ENCODE peak calls at places on chromosomes 12 and 14, in four cellular contexts. One of them, this sample, is unnamed.

GRCh38 chr12:25135531-25136154 is 59.3 kb downstream of the DNAI7 start:
- DNase-seq in psoas muscle: no peak
- DNase-seq in endothelial cell of umbilical vein: no peak
- DNase-seq in CD4-positive, alpha-beta memory T cell: no peak
- DNase-seq in this sample: no peak

GRCh38 chr12:16421806-16422205 is 74.4 kb downstream of the MGST1 start:
- DNase-seq in psoas muscle: no peak
- DNase-seq in endothelial cell of umbilical vein: no peak
- DNase-seq in CD4-positive, alpha-beta memory T cell: no peak
- DNase-seq in this sample: no peak

GRCh38 chr14:105931808-105932483 is 405.6 kb downstream of the TMEM121 start:
- DNase-seq in psoas muscle: peak
- DNase-seq in CD4-positive, alpha-beta memory T cell: peak
- DNase-seq in endothelial cell of umbilical vein: no peak
- DNase-seq in this sample: no peak

GRCh38 chr12:6957151-6957701 is 6.1 kb downstream of the PTPN6 start:
- DNase-seq in endothelial cell of umbilical vein: no peak
- DNase-seq in CD4-positive, alpha-beta memory T cell: peak
- DNase-seq in psoas muscle: no peak
- DNase-seq in this sample: no peak

GRCh38 chr14:104551851-104552737 is 27.5 kb upstream of the C14orf180 start:
- DNase-seq in psoas muscle: peak
- DNase-seq in endothelial cell of umbilical vein: no peak
- DNase-seq in CD4-positive, alpha-beta memory T cell: no peak
- DNase-seq in this sample: peak

GRCh38 chr12:113119980-113120669 is 15.4 kb downstream of the RASAL1 start:
- DNase-seq in psoas muscle: no peak
- DNase-seq in endothelial cell of umbilical vein: no peak
- DNase-seq in CD4-positive, alpha-beta memory T cell: no peak
- DNase-seq in this sample: no peak

GRCh38 chr12:1217191-1217949 is 226.3 kb downstream of the ERC1 start:
- DNase-seq in endothelial cell of umbilical vein: peak
- DNase-seq in CD4-positive, alpha-beta memory T cell: no peak
- DNase-seq in psoas muscle: no peak
- DNase-seq in this sample: no peak

GRCh38 chr14:52692248-52692962 is 3.0 kb downstream of the ERO1A start:
- DNase-seq in endothelial cell of umbilical vein: no peak
- DNase-seq in CD4-positive, alpha-beta memory T cell: peak
- DNase-seq in psoas muscle: no peak
- DNase-seq in this sample: no peak

GRCh38 chr12:60205500-60205899 is 609.7 kb downstream of the SLC16A7 start:
- DNase-seq in CD4-positive, alpha-beta memory T cell: no peak
- DNase-seq in psoas muscle: no peak
- DNase-seq in endothelial cell of umbilical vein: no peak
- DNase-seq in this sample: no peak

GRCh38 chr14:100345711-100346110 is 22.6 kb downstream of the SLC25A47 start:
- DNase-seq in psoas muscle: no peak
- DNase-seq in endothelial cell of umbilical vein: no peak
- DNase-seq in CD4-positive, alpha-beta memory T cell: no peak
- DNase-seq in this sample: peak

GRCh38 chr14:73591690-73592448 is at the start of gene ACOT4:
- DNase-seq in psoas muscle: peak
- DNase-seq in endothelial cell of umbilical vein: no peak
- DNase-seq in CD4-positive, alpha-beta memory T cell: peak
- DNase-seq in this sample: peak

GRCh38 chr14:85527006-85527405 is 2.9 kb upstream of the FLRT2 start:
- DNase-seq in CD4-positive, alpha-beta memory T cell: no peak
- DNase-seq in psoas muscle: no peak
- DNase-seq in endothelial cell of umbilical vein: peak
- DNase-seq in this sample: no peak

GRCh38 chr12:15662983-15663659 is 126.1 kb downstream of the EPS8 start:
- DNase-seq in psoas muscle: no peak
- DNase-seq in endothelial cell of umbilical vein: no peak
- DNase-seq in CD4-positive, alpha-beta memory T cell: no peak
- DNase-seq in this sample: no peak

GRCh38 chr12:39780527-39781446 is 161.2 kb upstream of the ABCD2 start:
- DNase-seq in psoas muscle: no peak
- DNase-seq in CD4-positive, alpha-beta memory T cell: no peak
- DNase-seq in endothelial cell of umbilical vein: no peak
- DNase-seq in this sample: no peak

GRCh38 chr14:100442473-100443260 is 119.5 kb downstream of the SLC25A47 start:
- DNase-seq in psoas muscle: no peak
- DNase-seq in endothelial cell of umbilical vein: no peak
- DNase-seq in CD4-positive, alpha-beta memory T cell: no peak
- DNase-seq in this sample: no peak

GRCh38 chr12:53766881-53767280 is 15.1 kb upstream of the CISTR start:
- DNase-seq in CD4-positive, alpha-beta memory T cell: no peak
- DNase-seq in endothelial cell of umbilical vein: no peak
- DNase-seq in psoas muscle: no peak
- DNase-seq in this sample: no peak

GRCh38 chr12:122395319-122395718 is 27.1 kb downstream of the CLIP1 start:
- DNase-seq in psoas muscle: no peak
- DNase-seq in CD4-positive, alpha-beta memory T cell: no peak
- DNase-seq in endothelial cell of umbilical vein: peak
- DNase-seq in this sample: no peak

GRCh38 chr14:104657563-104658324 is 31.7 kb upstream of the INF2 start:
- DNase-seq in CD4-positive, alpha-beta memory T cell: no peak
- DNase-seq in endothelial cell of umbilical vein: no peak
- DNase-seq in psoas muscle: no peak
- DNase-seq in this sample: no peak

GRCh38 chr12:97984951-97985350 is 522.3 kb downstream of the RMST start:
- DNase-seq in CD4-positive, alpha-beta memory T cell: no peak
- DNase-seq in psoas muscle: no peak
- DNase-seq in endothelial cell of umbilical vein: no peak
- DNase-seq in this sample: no peak

GRCh38 chr12:6345319-6346071 is 3.6 kb upstream of the TNFRSF1A start:
- DNase-seq in psoas muscle: no peak
- DNase-seq in CD4-positive, alpha-beta memory T cell: peak
- DNase-seq in endothelial cell of umbilical vein: peak
- DNase-seq in this sample: peak

GRCh38 chr12:107429006-107429698 is 256.4 kb upstream of the PWP1 start:
- DNase-seq in endothelial cell of umbilical vein: no peak
- DNase-seq in psoas muscle: no peak
- DNase-seq in CD4-positive, alpha-beta memory T cell: no peak
- DNase-seq in this sample: no peak

GRCh38 chr14:104872469-104873341 is 7.6 kb downstream of the CEP170B start:
- DNase-seq in psoas muscle: peak
- DNase-seq in CD4-positive, alpha-beta memory T cell: no peak
- DNase-seq in endothelial cell of umbilical vein: no peak
- DNase-seq in this sample: peak

GRCh38 chr14:99883866-99884650 is 90.8 kb downstream of the EML1 start:
- DNase-seq in psoas muscle: no peak
- DNase-seq in CD4-positive, alpha-beta memory T cell: no peak
- DNase-seq in endothelial cell of umbilical vein: no peak
- DNase-seq in this sample: no peak

GRCh38 chr14:92728781-92729364 is 19.6 kb downstream of the LGMN start:
- DNase-seq in endothelial cell of umbilical vein: peak
- DNase-seq in psoas muscle: no peak
- DNase-seq in CD4-positive, alpha-beta memory T cell: no peak
- DNase-seq in this sample: no peak

GRCh38 chr12:79360269-79360668 is 330.5 kb downstream of the PAWR start:
- DNase-seq in psoas muscle: no peak
- DNase-seq in CD4-positive, alpha-beta memory T cell: no peak
- DNase-seq in endothelial cell of umbilical vein: peak
- DNase-seq in this sample: no peak

GRCh38 chr12:49750027-49750977 is 8.9 kb downstream of the TMBIM6 start:
- DNase-seq in psoas muscle: no peak
- DNase-seq in CD4-positive, alpha-beta memory T cell: peak
- DNase-seq in endothelial cell of umbilical vein: peak
- DNase-seq in this sample: no peak

GRCh38 chr12:92735131-92735721 is 32.4 kb downstream of the PLEKHG7 start:
- DNase-seq in CD4-positive, alpha-beta memory T cell: no peak
- DNase-seq in psoas muscle: no peak
- DNase-seq in endothelial cell of umbilical vein: peak
- DNase-seq in this sample: no peak
- H3K27ac ChIP-seq in CD4-positive, alpha-beta memory T cell: no peak
- H3K27ac ChIP-seq in psoas muscle: no peak
- H3K27ac ChIP-seq in endothelial cell of umbilical vein: no peak
- H3K27ac ChIP-seq in this sample: no peak

GRCh38 chr12:51600721-51601120 is 9.7 kb downstream of the SCN8A start:
- DNase-seq in CD4-positive, alpha-beta memory T cell: no peak
- DNase-seq in endothelial cell of umbilical vein: no peak
- DNase-seq in psoas muscle: no peak
- DNase-seq in this sample: no peak
- H3K4me3 ChIP-seq in CD4-positive, alpha-beta memory T cell: no peak
- H3K4me3 ChIP-seq in endothelial cell of umbilical vein: no peak
- H3K4me3 ChIP-seq in psoas muscle: no peak
- H3K4me3 ChIP-seq in this sample: no peak

DNA sequence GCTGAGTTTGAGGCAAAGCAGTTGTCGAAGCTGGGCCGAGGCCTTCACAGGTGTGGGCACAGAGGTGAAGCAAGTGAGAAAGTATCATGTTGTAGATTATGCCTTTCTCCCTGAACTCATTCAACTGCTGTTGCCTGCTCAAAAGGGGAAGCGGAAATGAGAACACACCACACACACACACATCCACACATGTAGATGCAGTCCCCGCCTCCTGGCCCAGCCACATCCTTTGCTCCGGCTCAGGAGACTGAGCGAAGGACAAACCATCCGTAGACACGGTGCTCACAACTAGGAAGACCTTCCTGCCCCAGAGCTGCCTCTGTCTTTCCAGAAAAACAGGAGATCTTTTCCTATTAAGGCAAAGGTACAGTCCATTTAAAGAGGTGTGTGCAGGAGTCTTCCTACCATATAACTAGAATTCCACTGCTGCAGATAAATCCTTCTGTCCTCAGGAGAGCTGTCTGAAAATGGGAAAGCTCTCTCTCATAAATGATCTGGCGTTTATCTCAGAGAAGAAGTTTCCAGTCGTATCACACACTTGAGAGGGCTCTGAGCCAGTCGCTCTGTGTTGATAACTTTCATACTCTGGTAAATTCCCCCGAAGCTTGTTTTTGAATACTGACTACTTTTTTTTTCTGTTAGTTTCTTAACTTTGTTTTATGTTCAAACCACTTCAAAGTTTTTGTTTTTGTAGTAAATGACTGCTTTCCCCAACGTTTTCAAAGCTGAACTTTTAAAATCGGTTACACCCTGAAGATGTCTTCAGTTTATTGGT is at the start of gene TESPA1:
- DNase-seq in endothelial cell of umbilical vein: no peak
- DNase-seq in CD4-positive, alpha-beta memory T cell: peak
- DNase-seq in psoas muscle: peak
- DNase-seq in this sample: peak
- H3K27ac ChIP-seq in endothelial cell of umbilical vein: no peak
- H3K27ac ChIP-seq in CD4-positive, alpha-beta memory T cell: peak
- H3K27ac ChIP-seq in psoas muscle: no peak
- H3K27ac ChIP-seq in this sample: no peak

GRCh38 chr12:77060883-77061240 is 4.5 kb downstream of the E2F7 start:
- DNase-seq in CD4-positive, alpha-beta memory T cell: no peak
- DNase-seq in psoas muscle: no peak
- DNase-seq in endothelial cell of umbilical vein: no peak
- DNase-seq in this sample: no peak
- H3K4me3 ChIP-seq in CD4-positive, alpha-beta memory T cell: no peak
- H3K4me3 ChIP-seq in psoas muscle: no peak
- H3K4me3 ChIP-seq in endothelial cell of umbilical vein: no peak
- H3K4me3 ChIP-seq in this sample: no peak

GRCh38 chr12:106228320-106228710 is 19.5 kb downstream of the CKAP4 start:
- DNase-seq in endothelial cell of umbilical vein: no peak
- DNase-seq in psoas muscle: no peak
- DNase-seq in CD4-positive, alpha-beta memory T cell: no peak
- DNase-seq in this sample: no peak

GRCh38 chr12:106224392-106224706 is 23.5 kb downstream of the CKAP4 start:
- DNase-seq in psoas muscle: no peak
- DNase-seq in CD4-positive, alpha-beta memory T cell: no peak
- DNase-seq in endothelial cell of umbilical vein: no peak
- DNase-seq in this sample: no peak

GRCh38 chr12:106229036-106229591 is 18.7 kb downstream of the CKAP4 start:
- DNase-seq in CD4-positive, alpha-beta memory T cell: no peak
- DNase-seq in psoas muscle: no peak
- DNase-seq in endothelial cell of umbilical vein: no peak
- DNase-seq in this sample: no peak

GRCh38 chr12:106227641-106228319 is 20.0 kb downstream of the CKAP4 start:
- DNase-seq in endothelial cell of umbilical vein: no peak
- DNase-seq in psoas muscle: no peak
- DNase-seq in CD4-positive, alpha-beta memory T cell: peak
- DNase-seq in this sample: peak

GRCh38 chr12:106226884-106227640 is 20.8 kb downstream of the CKAP4 start:
- DNase-seq in psoas muscle: no peak
- DNase-seq in endothelial cell of umbilical vein: peak
- DNase-seq in CD4-positive, alpha-beta memory T cell: peak
- DNase-seq in this sample: no peak
- H3K27ac ChIP-seq in psoas muscle: no peak
- H3K27ac ChIP-seq in endothelial cell of umbilical vein: no peak
- H3K27ac ChIP-seq in CD4-positive, alpha-beta memory T cell: peak
- H3K27ac ChIP-seq in this sample: no peak

GRCh38 chr14:60093606-60094005 is 1.9 kb downstream of the PCNX4 start:
- DNase-seq in endothelial cell of umbilical vein: no peak
- DNase-seq in psoas muscle: no peak
- DNase-seq in CD4-positive, alpha-beta memory T cell: no peak
- DNase-seq in this sample: no peak

GRCh38 chr14:60092516-60092915 is 793 bp downstream of the PCNX4 start:
- DNase-seq in endothelial cell of umbilical vein: no peak
- DNase-seq in psoas muscle: no peak
- DNase-seq in CD4-positive, alpha-beta memory T cell: peak
- DNase-seq in this sample: no peak

GRCh38 chr14:60094306-60094897 is 2.7 kb downstream of the PCNX4 start:
- DNase-seq in CD4-positive, alpha-beta memory T cell: no peak
- DNase-seq in psoas muscle: no peak
- DNase-seq in endothelial cell of umbilical vein: peak
- DNase-seq in this sample: no peak

GRCh38 chr14:60091550-60092511 is at the start of gene PCNX4:
- DNase-seq in psoas muscle: peak
- DNase-seq in CD4-positive, alpha-beta memory T cell: peak
- DNase-seq in endothelial cell of umbilical vein: peak
- DNase-seq in this sample: peak

DNA sequence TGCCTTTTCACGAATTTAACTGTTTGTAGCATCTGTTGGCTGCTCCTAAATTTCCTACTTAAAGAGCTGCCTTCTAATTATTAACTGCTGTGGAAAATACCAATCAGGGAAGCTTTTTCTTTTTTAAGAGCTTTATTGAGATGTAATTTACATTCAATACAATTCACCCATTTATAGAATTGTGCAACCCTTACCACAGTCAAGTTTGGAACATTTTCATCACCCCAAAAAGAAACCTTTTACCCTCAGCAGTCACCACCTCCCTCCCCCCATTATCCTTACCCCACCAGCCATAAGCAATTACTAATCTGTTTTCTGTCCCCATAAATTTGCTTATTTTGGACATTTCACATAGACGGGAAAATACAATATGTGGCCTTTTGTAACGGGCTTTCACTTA is 1.4 kb downstream of the PCNX4 start:
- DNase-seq in CD4-positive, alpha-beta memory T cell: no peak
- DNase-seq in endothelial cell of umbilical vein: no peak
- DNase-seq in psoas muscle: no peak
- DNase-seq in this sample: no peak
- H3K4me3 ChIP-seq in CD4-positive, alpha-beta memory T cell: peak
- H3K4me3 ChIP-seq in endothelial cell of umbilical vein: peak
- H3K4me3 ChIP-seq in psoas muscle: peak
- H3K4me3 ChIP-seq in this sample: peak

GRCh38 chr12:33670284-33670683 is 230.7 kb upstream of the SYT10 start:
- DNase-seq in CD4-positive, alpha-beta memory T cell: no peak
- DNase-seq in endothelial cell of umbilical vein: no peak
- DNase-seq in psoas muscle: no peak
- DNase-seq in this sample: no peak

GRCh38 chr12:33671676-33672075 is 232.1 kb upstream of the SYT10 start:
- DNase-seq in psoas muscle: no peak
- DNase-seq in CD4-positive, alpha-beta memory T cell: no peak
- DNase-seq in endothelial cell of umbilical vein: no peak
- DNase-seq in this sample: no peak

GRCh38 chr12:33672879-33673577 is 233.4 kb upstream of the SYT10 start:
- DNase-seq in psoas muscle: no peak
- DNase-seq in CD4-positive, alpha-beta memory T cell: no peak
- DNase-seq in endothelial cell of umbilical vein: no peak
- DNase-seq in this sample: no peak

GRCh38 chr12:33669349-33669748 is 229.7 kb upstream of the SYT10 start:
- DNase-seq in CD4-positive, alpha-beta memory T cell: no peak
- DNase-seq in psoas muscle: no peak
- DNase-seq in endothelial cell of umbilical vein: no peak
- DNase-seq in this sample: no peak
- H3K27ac ChIP-seq in CD4-positive, alpha-beta memory T cell: no peak
- H3K27ac ChIP-seq in psoas muscle: no peak
- H3K27ac ChIP-seq in endothelial cell of umbilical vein: no peak
- H3K27ac ChIP-seq in this sample: no peak

This sample was measured in kidney.